ENCODE peak calls at places on chromosomes 16 and 17, in seven cellular contexts. B is IMR-90, Q is neuronal stem cell, Z is mesendoderm, P is H1, J is mesenchymal stem cell, H is trophoblast cell. U is an unnamed sample.

GRCh38 chr17:63961355-63962207 is 11.1 kb downstream of the SCN4A start:
- DNase-seq in P (peak; percentile 100), Q (peak; percentile 97), H (peak; percentile 13), J (peak; percentile 78), Z (peak; percentile 98), B (peak; percentile 53), U (peak; percentile 100)

GRCh38 chr16:49181812-49182211 is 99.8 kb downstream of the CBLN1 start:
- DNase-seq in H (no peak), J (no peak), P (no peak), Z (peak; percentile 1), Q (no peak), B (no peak), U (no peak)

GRCh38 chr16:14462811-14463210 is 167.2 kb downstream of the PARN start:
- DNase-seq in P (no peak), H (no peak), B (peak; percentile 29), Z (peak; percentile 88), Q (no peak), J (no peak), U (no peak)

GRCh38 chr17:15233022-15233805 is 31.9 kb downstream of the PMP22 start:
- DNase-seq in J (peak; percentile 59), Z (peak; percentile 76), B (peak; percentile 75), H (peak; percentile 95), P (no peak), Q (no peak), U (peak; percentile 71)

GRCh38 chr17:47203984-47204721 is 5.0 kb upstream of the MYL4 start:
- DNase-seq in J (peak; percentile 16), H (no peak), P (no peak), B (peak; percentile 64), Q (no peak), Z (no peak), U (no peak)

GRCh38 chr16:58586340-58587030 is 43.1 kb downstream of the CNOT1 start:
- DNase-seq in P (no peak), Q (no peak), J (no peak), Z (no peak), H (no peak), B (no peak), U (no peak)

GRCh38 chr16:27826081-27826892 is 237.2 kb downstream of the GSG1L start:
- DNase-seq in B (no peak), P (no peak), J (no peak), Q (no peak), H (no peak), Z (no peak), U (no peak)

GRCh38 chr17:75152971-75153853 is 1.1 kb downstream of the JPT1 start:
- DNase-seq in H (no peak), Q (no peak), B (peak; percentile 28), Z (peak; percentile 76), P (no peak), J (peak; percentile 45), U (peak; percentile 64)

GRCh38 chr17:67245694-67246397 is 850 bp upstream of the HELZ start:
- DNase-seq in J (no peak), P (no peak), Z (peak; percentile 89), H (peak; percentile 43), B (no peak), Q (peak; percentile 77), U (peak; percentile 90)

GRCh38 chr17:35373984-35374765 is 754 bp upstream of the SLFN11 start:
- DNase-seq in J (peak; percentile 59), H (no peak), B (peak; percentile 55), P (no peak), Z (peak; percentile 19), Q (peak; percentile 23), U (peak; percentile 58)

GRCh38 chr17:81165246-81166032 is at the start of gene PVALEF:
- DNase-seq in B (no peak), P (peak; percentile 17), H (no peak), Q (peak; percentile 38), J (peak; percentile 3), Z (peak; percentile 22), U (peak; percentile 63)

GRCh38 chr17:55259684-55260111 is 5.1 kb upstream of the HLF start:
- DNase-seq in Q (no peak), H (no peak), P (no peak), B (no peak), J (no peak), Z (no peak), U (no peak)

GRCh38 chr16:24430937-24431760 is 108.2 kb upstream of the RBBP6 start:
- DNase-seq in B (no peak), Z (peak; percentile 29), J (no peak), H (no peak), P (no peak), Q (no peak), U (no peak)

GRCh38 chr17:3588104-3588503 is 21.1 kb downstream of the TRPV1 start:
- DNase-seq in B (no peak), Q (no peak), P (no peak), Z (no peak), J (no peak), H (no peak), U (no peak)

GRCh38 chr16:50273888-50274770 is 7.8 kb downstream of the ADCY7 start:
- DNase-seq in H (no peak), J (no peak), Z (no peak), B (no peak), Q (no peak), P (no peak), U (no peak)

GRCh38 chr16:82111944-82112343 is 58.1 kb downstream of the MPHOSPH6 start:
- DNase-seq in J (no peak), B (no peak), Q (no peak), H (peak; percentile 84), P (no peak), Z (no peak), U (no peak)

GRCh38 chr16:50251375-50252081 is 14.8 kb upstream of the ADCY7 start:
- DNase-seq in Q (no peak), Z (no peak), B (peak; percentile 91), H (no peak), J (peak; percentile 86), P (no peak), U (no peak)

GRCh38 chr17:75267146-75267402 is 4.0 kb downstream of the MIF4GD start:
- DNase-seq in J (no peak), P (no peak), Z (no peak), B (no peak), H (no peak), Q (no peak), U (no peak)

GRCh38 chr17:29710891-29711418 is 88.2 kb upstream of the CORO6 start:
- DNase-seq in B (peak; percentile 56), P (no peak), Z (peak; percentile 65), H (peak; percentile 99), Q (no peak), J (peak; percentile 91), U (no peak)

GRCh38 chr16:2817496-2818277 is 650 bp downstream of the PRSS21 start:
- DNase-seq in B (no peak), H (no peak), P (no peak), Q (no peak), Z (no peak), J (no peak), U (no peak)

GRCh38 chr17:62995377-62995885 is 29.4 kb downstream of the TANC2 start:
- DNase-seq in P (no peak), Z (peak; percentile 56), J (peak; percentile 54), B (peak; percentile 43), H (peak; percentile 26), Q (peak; percentile 11), U (no peak)

GRCh38 chr17:58072862-58073261 is 10.4 kb upstream of the DYNLL2 start:
- DNase-seq in P (no peak), J (no peak), Q (no peak), B (no peak), H (no peak), Z (no peak), U (no peak)
- H3K18ac ChIP-seq in P (no peak overlapping the region), J (no peak overlapping the region), Q (no peak overlapping the region), B (no peak overlapping the region), H (no peak overlapping the region), Z (no peak overlapping the region), U (no peak overlapping the region)

DNA sequence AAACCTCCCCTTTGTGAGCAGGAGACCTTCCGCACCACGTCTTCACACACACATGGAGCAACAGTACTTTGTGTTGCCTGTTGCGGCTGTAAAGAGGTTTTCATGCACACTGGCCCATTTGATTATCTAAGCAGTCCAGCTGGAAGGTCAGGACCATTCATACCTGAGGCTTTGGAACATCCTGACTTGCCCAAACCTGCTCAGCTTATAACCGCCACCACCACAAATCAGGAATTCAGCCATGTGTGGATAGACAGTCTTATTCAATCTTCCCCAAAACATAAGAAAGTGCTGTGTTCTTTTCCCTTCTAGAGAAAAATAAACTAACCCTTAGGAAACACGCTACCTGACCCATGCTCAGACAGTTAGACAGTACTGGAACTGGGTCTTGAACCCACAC is 81.6 kb upstream of the XYLT1 start:
- DNase-seq in B (no peak), Q (no peak), J (no peak), H (no peak), P (no peak), Z (no peak), U (no peak)
- H3K18ac ChIP-seq in B (no peak overlapping the region), Q (no peak overlapping the region), J (no peak overlapping the region), H (no peak overlapping the region), P (no peak overlapping the region), Z (no peak overlapping the region), U (no peak overlapping the region)

DNA sequence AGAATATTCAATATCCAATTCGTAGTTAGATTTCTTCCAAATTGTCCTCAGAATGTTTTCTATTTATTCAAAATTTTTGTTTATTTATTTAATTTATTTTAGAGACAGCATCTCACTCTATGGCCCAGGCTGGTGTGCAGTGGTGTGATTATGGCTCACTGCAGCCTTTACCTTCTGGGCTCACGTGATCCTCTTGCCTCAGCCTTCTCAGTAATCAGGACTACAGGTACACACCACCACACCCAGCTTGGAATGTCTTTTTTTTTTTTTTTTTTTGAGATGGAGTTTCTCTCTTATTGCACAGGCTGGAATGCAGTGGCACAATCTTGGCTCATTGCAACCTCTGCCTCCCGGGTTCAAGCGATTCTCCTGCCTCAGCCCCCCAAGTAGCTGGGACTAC is 3.5 kb upstream of the DRG2 start:
- DNase-seq in Q (no peak), H (peak; percentile 23), P (no peak), J (no peak), Z (no peak), B (no peak), U (no peak)
- H3K18ac ChIP-seq in Q (no peak overlapping the region), H (no peak overlapping the region), P (no peak overlapping the region), J (no peak overlapping the region), Z (no peak overlapping the region), B (no peak overlapping the region), U (no peak overlapping the region)

GRCh38 chr17:2051388-2052237 is 3.3 kb upstream of the HIC1 start:
- DNase-seq in Z (no peak), J (no peak), B (no peak), P (no peak), Q (no peak), H (no peak), U (no peak)
- H3K18ac ChIP-seq in Z (no peak overlapping the region), J (no peak overlapping the region), B (no peak overlapping the region), P (no peak overlapping the region), Q (peak overlapping the region; percentile 28), H (no peak overlapping the region), U (no peak overlapping the region)

GRCh38 chr17:60823520-60823919 is 145.9 kb downstream of the BCAS3 start:
- DNase-seq in J (no peak), H (no peak), P (no peak), Z (no peak), Q (no peak), B (no peak), U (no peak)

GRCh38 chr17:60825351-60825750 is 147.7 kb downstream of the BCAS3 start:
- DNase-seq in Z (no peak), P (no peak), H (no peak), J (no peak), Q (no peak), B (no peak), U (no peak)

GRCh38 chr17:60832206-60832605 is 154.6 kb downstream of the BCAS3 start:
- DNase-seq in J (no peak), B (no peak), Q (no peak), Z (no peak), P (no peak), H (no peak), U (no peak)

GRCh38 chr17:60827920-60828319 is 150.3 kb downstream of the BCAS3 start:
- DNase-seq in B (no peak), H (no peak), Z (no peak), P (no peak), J (no peak), Q (no peak), U (no peak)
- H3K18ac ChIP-seq in B (no peak overlapping the region), H (no peak overlapping the region), Z (no peak overlapping the region), P (no peak overlapping the region), J (no peak overlapping the region), Q (no peak overlapping the region), U (no peak overlapping the region)